ENCODE peak calls at places on chromosomes 6 and 20, in ten cellular contexts. One of them, this sample, is unnamed.
A peak's percentile ranks its signal among the peaks of the same experiment; 100 is the strongest.

GRCh38 chr6:138555294-138555988 is 56.1 kb upstream of the NHSL1 start:
- DNase-seq in GM23338: peak; percentile 86
- DNase-seq in breast epithelium: no peak
- DNase-seq in ascending aorta: no peak
- DNase-seq in AG04450: no peak
- DNase-seq in CD8-positive, alpha-beta memory T cell: no peak
- DNase-seq in CD4-positive, alpha-beta memory T cell: no peak
- DNase-seq in CD8-positive, alpha-beta T cell: no peak
- DNase-seq in coronary artery: no peak
- DNase-seq in prostate gland: no peak
- DNase-seq in this sample: no peak

GRCh38 chr20:22001886-22002285 is 296.4 kb downstream of the PAX1 start:
- DNase-seq in GM23338: no peak
- DNase-seq in breast epithelium: no peak
- DNase-seq in ascending aorta: no peak
- DNase-seq in AG04450: no peak
- DNase-seq in CD8-positive, alpha-beta memory T cell: no peak
- DNase-seq in CD4-positive, alpha-beta memory T cell: no peak
- DNase-seq in CD8-positive, alpha-beta T cell: no peak
- DNase-seq in coronary artery: no peak
- DNase-seq in prostate gland: no peak
- DNase-seq in this sample: no peak

GRCh38 chr20:12925863-12926547 is 82.8 kb upstream of the SPTLC3 start:
- DNase-seq in GM23338: no peak
- DNase-seq in breast epithelium: no peak
- DNase-seq in ascending aorta: no peak
- DNase-seq in AG04450: no peak
- DNase-seq in CD8-positive, alpha-beta memory T cell: no peak
- DNase-seq in CD4-positive, alpha-beta memory T cell: no peak
- DNase-seq in CD8-positive, alpha-beta T cell: no peak
- DNase-seq in coronary artery: no peak
- DNase-seq in prostate gland: no peak
- DNase-seq in this sample: no peak

GRCh38 chr6:52361347-52361944 is 505 bp upstream of the PAQR8 start:
- DNase-seq in GM23338: peak; percentile 10
- DNase-seq in breast epithelium: no peak
- DNase-seq in ascending aorta: peak; percentile 68
- DNase-seq in AG04450: no peak
- DNase-seq in CD8-positive, alpha-beta memory T cell: peak; percentile 65
- DNase-seq in CD4-positive, alpha-beta memory T cell: no peak
- DNase-seq in CD8-positive, alpha-beta T cell: peak; percentile 27
- DNase-seq in coronary artery: no peak
- DNase-seq in prostate gland: no peak
- DNase-seq in this sample: no peak

GRCh38 chr20:57433658-57434389 is 42.6 kb downstream of the RBM38 start:
- DNase-seq in GM23338: no peak
- DNase-seq in breast epithelium: no peak
- DNase-seq in ascending aorta: no peak
- DNase-seq in AG04450: no peak
- DNase-seq in CD8-positive, alpha-beta memory T cell: peak; percentile 54
- DNase-seq in CD4-positive, alpha-beta memory T cell: no peak
- DNase-seq in CD8-positive, alpha-beta T cell: peak; percentile 25
- DNase-seq in coronary artery: no peak
- DNase-seq in prostate gland: no peak
- DNase-seq in this sample: no peak

GRCh38 chr6:85923013-85923430 is 280.3 kb upstream of the SYNCRIP start:
- DNase-seq in GM23338: peak; percentile 87
- DNase-seq in breast epithelium: no peak
- DNase-seq in ascending aorta: peak; percentile 62
- DNase-seq in AG04450: peak; percentile 6
- DNase-seq in CD8-positive, alpha-beta memory T cell: no peak
- DNase-seq in CD4-positive, alpha-beta memory T cell: peak; percentile 3
- DNase-seq in CD8-positive, alpha-beta T cell: no peak
- DNase-seq in coronary artery: no peak
- DNase-seq in prostate gland: peak; percentile 29
- DNase-seq in this sample: no peak

GRCh38 chr6:114169763-114170162 is 173.1 kb downstream of the HS3ST5 start:
- DNase-seq in GM23338: no peak
- DNase-seq in breast epithelium: no peak
- DNase-seq in ascending aorta: no peak
- DNase-seq in AG04450: no peak
- DNase-seq in CD8-positive, alpha-beta memory T cell: no peak
- DNase-seq in CD4-positive, alpha-beta memory T cell: no peak
- DNase-seq in CD8-positive, alpha-beta T cell: no peak
- DNase-seq in coronary artery: no peak
- DNase-seq in prostate gland: no peak
- DNase-seq in this sample: no peak

GRCh38 chr20:5835870-5836269 is 85.7 kb downstream of the SHLD1 start:
- DNase-seq in GM23338: no peak
- DNase-seq in breast epithelium: no peak
- DNase-seq in ascending aorta: no peak
- DNase-seq in AG04450: no peak
- DNase-seq in CD8-positive, alpha-beta memory T cell: no peak
- DNase-seq in CD4-positive, alpha-beta memory T cell: peak; percentile 80
- DNase-seq in CD8-positive, alpha-beta T cell: no peak
- DNase-seq in coronary artery: no peak
- DNase-seq in prostate gland: no peak
- DNase-seq in this sample: no peak

GRCh38 chr6:131013495-131013894 is 49.5 kb downstream of the EPB41L2 start:
- DNase-seq in GM23338: no peak
- DNase-seq in breast epithelium: no peak
- DNase-seq in ascending aorta: no peak
- DNase-seq in AG04450: peak; percentile 54
- DNase-seq in CD8-positive, alpha-beta memory T cell: no peak
- DNase-seq in CD4-positive, alpha-beta memory T cell: no peak
- DNase-seq in CD8-positive, alpha-beta T cell: no peak
- DNase-seq in coronary artery: no peak
- DNase-seq in prostate gland: no peak
- DNase-seq in this sample: no peak

GRCh38 chr20:14536738-14537137 is 199.3 kb upstream of the FLRT3 start:
- DNase-seq in GM23338: no peak
- DNase-seq in breast epithelium: no peak
- DNase-seq in ascending aorta: no peak
- DNase-seq in AG04450: no peak
- DNase-seq in CD8-positive, alpha-beta memory T cell: no peak
- DNase-seq in CD4-positive, alpha-beta memory T cell: no peak
- DNase-seq in CD8-positive, alpha-beta T cell: no peak
- DNase-seq in coronary artery: no peak
- DNase-seq in prostate gland: no peak
- DNase-seq in this sample: no peak

GRCh38 chr6:68760941-68761676 is 126.0 kb downstream of the ADGRB3 start:
- DNase-seq in GM23338: no peak
- DNase-seq in breast epithelium: no peak
- DNase-seq in ascending aorta: no peak
- DNase-seq in AG04450: no peak
- DNase-seq in CD8-positive, alpha-beta memory T cell: no peak
- DNase-seq in CD4-positive, alpha-beta memory T cell: no peak
- DNase-seq in CD8-positive, alpha-beta T cell: no peak
- DNase-seq in coronary artery: no peak
- DNase-seq in prostate gland: no peak
- DNase-seq in this sample: no peak

GRCh38 chr6:100202417-100203194 is 208.6 kb upstream of the MCHR2 start:
- DNase-seq in GM23338: no peak
- DNase-seq in breast epithelium: no peak
- DNase-seq in ascending aorta: no peak
- DNase-seq in AG04450: peak; percentile 77
- DNase-seq in CD8-positive, alpha-beta memory T cell: no peak
- DNase-seq in CD4-positive, alpha-beta memory T cell: no peak
- DNase-seq in CD8-positive, alpha-beta T cell: no peak
- DNase-seq in coronary artery: no peak
- DNase-seq in prostate gland: no peak
- DNase-seq in this sample: peak; percentile 37

GRCh38 chr20:5078399-5078958 is 41.3 kb downstream of the PCNA start:
- DNase-seq in GM23338: no peak
- DNase-seq in breast epithelium: peak; percentile 40
- DNase-seq in ascending aorta: peak; percentile 85
- DNase-seq in AG04450: no peak
- DNase-seq in CD8-positive, alpha-beta memory T cell: peak; percentile 82
- DNase-seq in CD4-positive, alpha-beta memory T cell: peak; percentile 83
- DNase-seq in CD8-positive, alpha-beta T cell: peak; percentile 78
- DNase-seq in coronary artery: no peak
- DNase-seq in prostate gland: peak; percentile 19
- DNase-seq in this sample: peak; percentile 62

GRCh38 chr6:47278545-47278944 is 31.2 kb downstream of the TNFRSF21 start:
- DNase-seq in GM23338: no peak
- DNase-seq in breast epithelium: no peak
- DNase-seq in ascending aorta: no peak
- DNase-seq in AG04450: peak; percentile 34
- DNase-seq in CD8-positive, alpha-beta memory T cell: no peak
- DNase-seq in CD4-positive, alpha-beta memory T cell: no peak
- DNase-seq in CD8-positive, alpha-beta T cell: no peak
- DNase-seq in coronary artery: no peak
- DNase-seq in prostate gland: no peak
- DNase-seq in this sample: no peak

DNA sequence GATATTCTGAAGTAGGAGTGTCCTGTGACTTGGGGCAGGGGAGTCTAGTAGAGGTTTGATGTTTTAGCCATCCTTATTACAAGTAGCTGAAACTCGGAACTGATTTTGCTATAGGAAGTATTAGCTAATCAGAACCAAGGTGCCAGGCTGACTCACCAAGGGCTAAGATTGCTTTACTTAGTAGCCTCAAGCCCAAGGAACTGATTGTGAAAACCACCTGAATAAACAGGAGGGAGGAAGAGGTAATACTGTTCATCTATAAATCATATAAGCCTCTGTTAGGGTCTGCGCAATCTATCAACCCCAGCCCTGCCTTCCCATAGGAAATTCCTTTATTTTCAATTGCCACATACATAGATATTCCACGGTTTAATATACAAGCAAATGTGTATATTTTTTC is 54.4 kb downstream of the GNAS start:
- DNase-seq in GM23338: no peak
- DNase-seq in breast epithelium: no peak
- DNase-seq in ascending aorta: peak; percentile 70
- DNase-seq in AG04450: no peak
- DNase-seq in CD8-positive, alpha-beta memory T cell: no peak
- DNase-seq in CD4-positive, alpha-beta memory T cell: no peak
- DNase-seq in CD8-positive, alpha-beta T cell: no peak
- DNase-seq in coronary artery: no peak
- DNase-seq in prostate gland: no peak
- DNase-seq in this sample: no peak
- H3K4me3 ChIP-seq in GM23338: no peak overlapping the region
- H3K4me3 ChIP-seq in breast epithelium: peak overlapping the region; percentile 29
- H3K4me3 ChIP-seq in ascending aorta: peak overlapping the region; percentile 51
- H3K4me3 ChIP-seq in AG04450: no peak overlapping the region
- H3K4me3 ChIP-seq in CD8-positive, alpha-beta memory T cell: no peak overlapping the region
- H3K4me3 ChIP-seq in CD4-positive, alpha-beta memory T cell: no peak overlapping the region
- H3K4me3 ChIP-seq in CD8-positive, alpha-beta T cell: no peak overlapping the region
- H3K4me3 ChIP-seq in coronary artery: peak overlapping the region; percentile 27
- H3K4me3 ChIP-seq in prostate gland: no peak overlapping the region
- H3K4me3 ChIP-seq in this sample: peak overlapping the region; percentile 50

GRCh38 chr6:45698046-45698445 is 317.6 kb downstream of the CLIC5 start:
- DNase-seq in GM23338: no peak
- DNase-seq in breast epithelium: no peak
- DNase-seq in ascending aorta: no peak
- DNase-seq in AG04450: no peak
- DNase-seq in CD8-positive, alpha-beta memory T cell: no peak
- DNase-seq in CD4-positive, alpha-beta memory T cell: no peak
- DNase-seq in CD8-positive, alpha-beta T cell: no peak
- DNase-seq in coronary artery: no peak
- DNase-seq in prostate gland: no peak
- DNase-seq in this sample: no peak
- H3K27ac ChIP-seq in GM23338: no peak overlapping the region
- H3K27ac ChIP-seq in breast epithelium: no peak overlapping the region
- H3K27ac ChIP-seq in ascending aorta: no peak overlapping the region
- H3K27ac ChIP-seq in AG04450: peak overlapping the region; percentile 76
- H3K27ac ChIP-seq in CD8-positive, alpha-beta memory T cell: no peak overlapping the region
- H3K27ac ChIP-seq in CD4-positive, alpha-beta memory T cell: no peak overlapping the region
- H3K27ac ChIP-seq in CD8-positive, alpha-beta T cell: no peak overlapping the region
- H3K27ac ChIP-seq in coronary artery: no peak overlapping the region
- H3K27ac ChIP-seq in prostate gland: no peak overlapping the region
- H3K27ac ChIP-seq in this sample: no peak overlapping the region

GRCh38 chr6:149033454-149034241 is 283.9 kb upstream of the TAB2 start:
- DNase-seq in GM23338: no peak
- DNase-seq in breast epithelium: no peak
- DNase-seq in ascending aorta: no peak
- DNase-seq in AG04450: no peak
- DNase-seq in CD8-positive, alpha-beta memory T cell: no peak
- DNase-seq in CD4-positive, alpha-beta memory T cell: no peak
- DNase-seq in CD8-positive, alpha-beta T cell: no peak
- DNase-seq in coronary artery: no peak
- DNase-seq in prostate gland: no peak
- DNase-seq in this sample: no peak
- H3K4me3 ChIP-seq in GM23338: no peak overlapping the region
- H3K4me3 ChIP-seq in breast epithelium: no peak overlapping the region
- H3K4me3 ChIP-seq in ascending aorta: no peak overlapping the region
- H3K4me3 ChIP-seq in AG04450: no peak overlapping the region
- H3K4me3 ChIP-seq in CD8-positive, alpha-beta memory T cell: no peak overlapping the region
- H3K4me3 ChIP-seq in CD4-positive, alpha-beta memory T cell: no peak overlapping the region
- H3K4me3 ChIP-seq in CD8-positive, alpha-beta T cell: no peak overlapping the region
- H3K4me3 ChIP-seq in coronary artery: no peak overlapping the region
- H3K4me3 ChIP-seq in prostate gland: no peak overlapping the region
- H3K4me3 ChIP-seq in this sample: no peak overlapping the region

GRCh38 chr6:13813621-13814175 is 659 bp downstream of the MCUR1 start:
- DNase-seq in GM23338: peak; percentile 97
- DNase-seq in breast epithelium: peak; percentile 47
- DNase-seq in ascending aorta: peak; percentile 80
- DNase-seq in AG04450: peak; percentile 15
- DNase-seq in CD8-positive, alpha-beta memory T cell: no peak
- DNase-seq in CD4-positive, alpha-beta memory T cell: no peak
- DNase-seq in CD8-positive, alpha-beta T cell: peak; percentile 22
- DNase-seq in coronary artery: peak; percentile 86
- DNase-seq in prostate gland: peak; percentile 45
- DNase-seq in this sample: peak; percentile 71

GRCh38 chr6:13814176-13814937 is at the start of gene MCUR1:
- DNase-seq in GM23338: peak; percentile 85
- DNase-seq in breast epithelium: peak; percentile 75
- DNase-seq in ascending aorta: peak; percentile 93
- DNase-seq in AG04450: peak; percentile 20
- DNase-seq in CD8-positive, alpha-beta memory T cell: peak; percentile 85
- DNase-seq in CD4-positive, alpha-beta memory T cell: peak; percentile 83
- DNase-seq in CD8-positive, alpha-beta T cell: peak; percentile 75
- DNase-seq in coronary artery: peak; percentile 92
- DNase-seq in prostate gland: peak; percentile 80
- DNase-seq in this sample: peak; percentile 93

GRCh38 chr6:13812359-13812642 is 2.1 kb downstream of the MCUR1 start:
- DNase-seq in GM23338: no peak
- DNase-seq in breast epithelium: no peak
- DNase-seq in ascending aorta: no peak
- DNase-seq in AG04450: no peak
- DNase-seq in CD8-positive, alpha-beta memory T cell: no peak
- DNase-seq in CD4-positive, alpha-beta memory T cell: no peak
- DNase-seq in CD8-positive, alpha-beta T cell: no peak
- DNase-seq in coronary artery: no peak
- DNase-seq in prostate gland: no peak
- DNase-seq in this sample: no peak

GRCh38 chr6:13811627-13812358 is 2.6 kb downstream of the MCUR1 start:
- DNase-seq in GM23338: peak; percentile 11
- DNase-seq in breast epithelium: no peak
- DNase-seq in ascending aorta: no peak
- DNase-seq in AG04450: no peak
- DNase-seq in CD8-positive, alpha-beta memory T cell: no peak
- DNase-seq in CD4-positive, alpha-beta memory T cell: no peak
- DNase-seq in CD8-positive, alpha-beta T cell: no peak
- DNase-seq in coronary artery: no peak
- DNase-seq in prostate gland: no peak
- DNase-seq in this sample: no peak

DNA sequence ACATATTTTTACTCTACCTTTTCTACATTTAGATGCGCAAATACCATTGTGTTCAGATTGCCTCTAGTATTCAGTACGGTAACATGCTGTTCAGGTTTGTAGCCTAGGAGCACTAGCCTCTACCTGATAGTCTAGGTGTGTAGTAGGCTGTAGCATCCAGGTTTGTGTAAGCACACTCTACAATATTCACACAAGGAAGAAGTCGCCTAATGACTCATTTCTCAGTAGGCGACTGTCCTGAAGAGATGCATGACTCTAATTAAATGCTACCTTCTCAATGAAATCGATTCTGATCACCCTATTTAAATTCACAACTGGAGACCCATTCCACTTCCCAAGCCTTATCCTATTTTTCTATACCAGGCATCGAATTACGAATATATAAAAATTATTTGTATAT is 1.3 kb downstream of the MCUR1 start:
- DNase-seq in GM23338: no peak
- DNase-seq in breast epithelium: no peak
- DNase-seq in ascending aorta: no peak
- DNase-seq in AG04450: no peak
- DNase-seq in CD8-positive, alpha-beta memory T cell: no peak
- DNase-seq in CD4-positive, alpha-beta memory T cell: no peak
- DNase-seq in CD8-positive, alpha-beta T cell: no peak
- DNase-seq in coronary artery: no peak
- DNase-seq in prostate gland: no peak
- DNase-seq in this sample: no peak
- H3K27ac ChIP-seq in GM23338: no peak overlapping the region
- H3K27ac ChIP-seq in breast epithelium: peak overlapping the region; percentile 93
- H3K27ac ChIP-seq in ascending aorta: peak overlapping the region; percentile 95
- H3K27ac ChIP-seq in AG04450: no peak overlapping the region
- H3K27ac ChIP-seq in CD8-positive, alpha-beta memory T cell: no peak overlapping the region
- H3K27ac ChIP-seq in CD4-positive, alpha-beta memory T cell: no peak overlapping the region
- H3K27ac ChIP-seq in CD8-positive, alpha-beta T cell: no peak overlapping the region
- H3K27ac ChIP-seq in coronary artery: no peak overlapping the region
- H3K27ac ChIP-seq in prostate gland: peak overlapping the region; percentile 96
- H3K27ac ChIP-seq in this sample: peak overlapping the region; percentile 96

This sample was measured in psoas muscle.